ENCODE peak calls at places on chromosomes 13 and 19, in nine cellular contexts. One of them, this sample, is unnamed.

GRCh38 chr13:30235206-30235605 is 72.1 kb downstream of the KATNAL1 start:
- DNase-seq in foreskin fibroblast: no peak
- DNase-seq in neuronal stem cell: no peak
- DNase-seq in H1: no peak
- DNase-seq in psoas muscle: no peak
- DNase-seq in CD8-positive, alpha-beta T cell: no peak
- DNase-seq in AG04450: no peak
- DNase-seq in kidney: no peak
- DNase-seq in fibroblast of lung: peak; percentile 27
- DNase-seq in this sample: no peak

GRCh38 chr13:80666782-80667537 is 326.0 kb upstream of the SPRY2 start:
- DNase-seq in foreskin fibroblast: no peak
- DNase-seq in neuronal stem cell: no peak
- DNase-seq in H1: no peak
- DNase-seq in psoas muscle: no peak
- DNase-seq in CD8-positive, alpha-beta T cell: no peak
- DNase-seq in AG04450: no peak
- DNase-seq in kidney: no peak
- DNase-seq in fibroblast of lung: peak; percentile 32
- DNase-seq in this sample: peak; percentile 68

GRCh38 chr13:18212873-18213272 is 968.8 kb downstream of the TUBA3C start:
- DNase-seq in foreskin fibroblast: peak; percentile 0
- DNase-seq in neuronal stem cell: peak; percentile 32
- DNase-seq in H1: no peak
- DNase-seq in psoas muscle: no peak
- DNase-seq in CD8-positive, alpha-beta T cell: no peak
- DNase-seq in AG04450: peak; percentile 4
- DNase-seq in kidney: no peak
- DNase-seq in fibroblast of lung: peak; percentile 9
- DNase-seq in this sample: no peak

GRCh38 chr19:35459414-35460082 is 11.5 kb downstream of the FFAR2 start:
- DNase-seq in foreskin fibroblast: no peak
- DNase-seq in neuronal stem cell: no peak
- DNase-seq in H1: no peak
- DNase-seq in psoas muscle: peak; percentile 43
- DNase-seq in CD8-positive, alpha-beta T cell: no peak
- DNase-seq in AG04450: no peak
- DNase-seq in kidney: peak; percentile 84
- DNase-seq in fibroblast of lung: peak; percentile 87
- DNase-seq in this sample: no peak

GRCh38 chr13:73715114-73715909 is 418.9 kb downstream of the KLF12 start:
- DNase-seq in foreskin fibroblast: no peak
- DNase-seq in neuronal stem cell: no peak
- DNase-seq in H1: no peak
- DNase-seq in psoas muscle: no peak
- DNase-seq in CD8-positive, alpha-beta T cell: peak; percentile 35
- DNase-seq in AG04450: no peak
- DNase-seq in kidney: no peak
- DNase-seq in fibroblast of lung: no peak
- DNase-seq in this sample: no peak

GRCh38 chr19:41969772-41970458 is 10.8 kb upstream of the RABAC1 start:
- DNase-seq in foreskin fibroblast: no peak
- DNase-seq in neuronal stem cell: no peak
- DNase-seq in H1: no peak
- DNase-seq in psoas muscle: no peak
- DNase-seq in CD8-positive, alpha-beta T cell: no peak
- DNase-seq in AG04450: no peak
- DNase-seq in kidney: no peak
- DNase-seq in fibroblast of lung: no peak
- DNase-seq in this sample: no peak

GRCh38 chr19:54379187-54379678 is 14.5 kb upstream of the LAIR1 start:
- DNase-seq in foreskin fibroblast: no peak
- DNase-seq in neuronal stem cell: no peak
- DNase-seq in H1: no peak
- DNase-seq in psoas muscle: no peak
- DNase-seq in CD8-positive, alpha-beta T cell: no peak
- DNase-seq in AG04450: no peak
- DNase-seq in kidney: peak; percentile 25
- DNase-seq in fibroblast of lung: no peak
- DNase-seq in this sample: no peak

GRCh38 chr13:46622013-46622917 is 69.3 kb downstream of the LRCH1 start:
- DNase-seq in foreskin fibroblast: no peak
- DNase-seq in neuronal stem cell: no peak
- DNase-seq in H1: no peak
- DNase-seq in psoas muscle: no peak
- DNase-seq in CD8-positive, alpha-beta T cell: no peak
- DNase-seq in AG04450: no peak
- DNase-seq in kidney: no peak
- DNase-seq in fibroblast of lung: no peak
- DNase-seq in this sample: no peak

GRCh38 chr13:113666951-113667701 is at the start of gene GRK1:
- DNase-seq in foreskin fibroblast: no peak
- DNase-seq in neuronal stem cell: no peak
- DNase-seq in H1: no peak
- DNase-seq in psoas muscle: no peak
- DNase-seq in CD8-positive, alpha-beta T cell: peak; percentile 1
- DNase-seq in AG04450: no peak
- DNase-seq in kidney: peak; percentile 68
- DNase-seq in fibroblast of lung: no peak
- DNase-seq in this sample: no peak

GRCh38 chr13:95480131-95480545 is 72.4 kb upstream of the CLDN10 start:
- DNase-seq in foreskin fibroblast: no peak
- DNase-seq in neuronal stem cell: no peak
- DNase-seq in H1: no peak
- DNase-seq in psoas muscle: peak; percentile 20
- DNase-seq in CD8-positive, alpha-beta T cell: no peak
- DNase-seq in AG04450: no peak
- DNase-seq in kidney: no peak
- DNase-seq in fibroblast of lung: no peak
- DNase-seq in this sample: no peak

GRCh38 chr13:25292301-25292700 is 5.0 kb upstream of the MTMR6 start:
- DNase-seq in foreskin fibroblast: peak; percentile 32
- DNase-seq in neuronal stem cell: no peak
- DNase-seq in H1: no peak
- DNase-seq in psoas muscle: peak; percentile 14
- DNase-seq in CD8-positive, alpha-beta T cell: no peak
- DNase-seq in AG04450: no peak
- DNase-seq in kidney: no peak
- DNase-seq in fibroblast of lung: peak; percentile 27
- DNase-seq in this sample: peak; percentile 70

GRCh38 chr19:14135985-14136508 is 342 bp downstream of the ASF1B start:
- DNase-seq in foreskin fibroblast: no peak
- DNase-seq in neuronal stem cell: no peak
- DNase-seq in H1: no peak
- DNase-seq in psoas muscle: no peak
- DNase-seq in CD8-positive, alpha-beta T cell: no peak
- DNase-seq in AG04450: no peak
- DNase-seq in kidney: peak; percentile 86
- DNase-seq in fibroblast of lung: no peak
- DNase-seq in this sample: no peak

GRCh38 chr19:14139944-14140343 is 3.6 kb upstream of the ASF1B start:
- DNase-seq in foreskin fibroblast: peak; percentile 54
- DNase-seq in neuronal stem cell: no peak
- DNase-seq in H1: no peak
- DNase-seq in psoas muscle: peak; percentile 69
- DNase-seq in CD8-positive, alpha-beta T cell: no peak
- DNase-seq in AG04450: no peak
- DNase-seq in kidney: no peak
- DNase-seq in fibroblast of lung: no peak
- DNase-seq in this sample: no peak

GRCh38 chr19:14138576-14139265 is 2.3 kb upstream of the ASF1B start:
- DNase-seq in foreskin fibroblast: no peak
- DNase-seq in neuronal stem cell: no peak
- DNase-seq in H1: no peak
- DNase-seq in psoas muscle: no peak
- DNase-seq in CD8-positive, alpha-beta T cell: no peak
- DNase-seq in AG04450: no peak
- DNase-seq in kidney: no peak
- DNase-seq in fibroblast of lung: peak; percentile 57
- DNase-seq in this sample: no peak

GRCh38 chr19:14136509-14137281 is at the start of gene ASF1B:
- DNase-seq in foreskin fibroblast: peak; percentile 100
- DNase-seq in neuronal stem cell: peak; percentile 100
- DNase-seq in H1: peak; percentile 97
- DNase-seq in psoas muscle: peak; percentile 99
- DNase-seq in CD8-positive, alpha-beta T cell: peak; percentile 95
- DNase-seq in AG04450: peak; percentile 100
- DNase-seq in kidney: peak; percentile 99
- DNase-seq in fibroblast of lung: peak; percentile 100
- DNase-seq in this sample: peak; percentile 100

DNA sequence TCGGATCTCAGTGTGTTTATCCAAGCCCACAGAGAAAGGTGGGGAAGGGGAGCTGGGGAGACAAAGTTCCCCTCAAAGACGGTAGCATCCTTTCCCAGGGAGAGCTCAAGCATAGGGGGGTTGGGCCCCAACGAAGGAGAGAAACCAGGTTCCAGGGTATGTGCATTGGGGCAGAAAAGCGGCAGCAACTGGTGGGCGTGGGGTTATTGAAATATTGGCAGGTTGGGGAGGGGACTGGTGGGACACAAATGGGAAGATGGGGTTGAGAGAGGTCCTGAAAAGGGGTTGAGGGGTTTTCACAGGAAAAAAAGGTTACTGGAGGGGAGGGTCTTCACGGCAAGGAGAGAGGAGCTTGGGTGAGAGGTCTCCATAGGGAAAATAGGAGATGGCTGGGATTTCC is 1.0 kb downstream of the ASF1B start:
- DNase-seq in foreskin fibroblast: no peak
- DNase-seq in neuronal stem cell: no peak
- DNase-seq in H1: no peak
- DNase-seq in psoas muscle: no peak
- DNase-seq in CD8-positive, alpha-beta T cell: no peak
- DNase-seq in AG04450: no peak
- DNase-seq in kidney: no peak
- DNase-seq in fibroblast of lung: no peak
- DNase-seq in this sample: no peak
- H3K4me3 ChIP-seq in foreskin fibroblast: peak overlapping the region; percentile 86
- H3K4me3 ChIP-seq in neuronal stem cell: peak overlapping the region; percentile 100
- H3K4me3 ChIP-seq in H1: peak overlapping the region; percentile 86
- H3K4me3 ChIP-seq in psoas muscle: no peak overlapping the region
- H3K4me3 ChIP-seq in CD8-positive, alpha-beta T cell: no peak overlapping the region
- H3K4me3 ChIP-seq in AG04450: peak overlapping the region; percentile 79
- H3K4me3 ChIP-seq in kidney: no peak overlapping the region
- H3K4me3 ChIP-seq in fibroblast of lung: peak overlapping the region; percentile 74
- H3K4me3 ChIP-seq in this sample: peak overlapping the region; percentile 79

GRCh38 chr13:60931858-60932546 is 483.6 kb downstream of the PCDH20 start:
- DNase-seq in foreskin fibroblast: no peak
- DNase-seq in neuronal stem cell: no peak
- DNase-seq in H1: no peak
- DNase-seq in psoas muscle: no peak
- DNase-seq in CD8-positive, alpha-beta T cell: no peak
- DNase-seq in AG04450: no peak
- DNase-seq in kidney: no peak
- DNase-seq in fibroblast of lung: no peak
- DNase-seq in this sample: no peak
- H3K4me3 ChIP-seq in foreskin fibroblast: no peak overlapping the region
- H3K4me3 ChIP-seq in neuronal stem cell: no peak overlapping the region
- H3K4me3 ChIP-seq in H1: no peak overlapping the region
- H3K4me3 ChIP-seq in psoas muscle: no peak overlapping the region
- H3K4me3 ChIP-seq in CD8-positive, alpha-beta T cell: no peak overlapping the region
- H3K4me3 ChIP-seq in AG04450: no peak overlapping the region
- H3K4me3 ChIP-seq in kidney: no peak overlapping the region
- H3K4me3 ChIP-seq in fibroblast of lung: no peak overlapping the region
- H3K4me3 ChIP-seq in this sample: no peak overlapping the region

GRCh38 chr19:40597329-40597838 is 3.8 kb upstream of the LTBP4 start:
- DNase-seq in foreskin fibroblast: no peak
- DNase-seq in neuronal stem cell: no peak
- DNase-seq in H1: no peak
- DNase-seq in psoas muscle: no peak
- DNase-seq in CD8-positive, alpha-beta T cell: no peak
- DNase-seq in AG04450: no peak
- DNase-seq in kidney: no peak
- DNase-seq in fibroblast of lung: no peak
- DNase-seq in this sample: no peak
- H3K4me3 ChIP-seq in foreskin fibroblast: peak overlapping the region; percentile 35
- H3K4me3 ChIP-seq in neuronal stem cell: peak overlapping the region; percentile 72
- H3K4me3 ChIP-seq in H1: peak overlapping the region; percentile 34
- H3K4me3 ChIP-seq in psoas muscle: peak overlapping the region; percentile 48
- H3K4me3 ChIP-seq in CD8-positive, alpha-beta T cell: no peak overlapping the region
- H3K4me3 ChIP-seq in AG04450: peak overlapping the region; percentile 69
- H3K4me3 ChIP-seq in kidney: no peak overlapping the region
- H3K4me3 ChIP-seq in fibroblast of lung: peak overlapping the region; percentile 49
- H3K4me3 ChIP-seq in this sample: peak overlapping the region; percentile 51

GRCh38 chr19:9811139-9811538 is 7.7 kb downstream of the FBXL12 start:
- DNase-seq in foreskin fibroblast: no peak
- DNase-seq in neuronal stem cell: no peak
- DNase-seq in H1: no peak
- DNase-seq in psoas muscle: no peak
- DNase-seq in CD8-positive, alpha-beta T cell: no peak
- DNase-seq in AG04450: no peak
- DNase-seq in kidney: no peak
- DNase-seq in fibroblast of lung: no peak
- DNase-seq in this sample: no peak

GRCh38 chr19:9806781-9807180 is 12.1 kb downstream of the FBXL12 start:
- DNase-seq in foreskin fibroblast: no peak
- DNase-seq in neuronal stem cell: no peak
- DNase-seq in H1: no peak
- DNase-seq in psoas muscle: no peak
- DNase-seq in CD8-positive, alpha-beta T cell: no peak
- DNase-seq in AG04450: no peak
- DNase-seq in kidney: no peak
- DNase-seq in fibroblast of lung: no peak
- DNase-seq in this sample: no peak

GRCh38 chr19:9808855-9809646 is 9.8 kb downstream of the FBXL12 start:
- DNase-seq in foreskin fibroblast: no peak
- DNase-seq in neuronal stem cell: no peak
- DNase-seq in H1: no peak
- DNase-seq in psoas muscle: no peak
- DNase-seq in CD8-positive, alpha-beta T cell: peak; percentile 49
- DNase-seq in AG04450: no peak
- DNase-seq in kidney: no peak
- DNase-seq in fibroblast of lung: no peak
- DNase-seq in this sample: no peak
- H3K4me3 ChIP-seq in foreskin fibroblast: no peak overlapping the region
- H3K4me3 ChIP-seq in neuronal stem cell: no peak overlapping the region
- H3K4me3 ChIP-seq in H1: no peak overlapping the region
- H3K4me3 ChIP-seq in psoas muscle: no peak overlapping the region
- H3K4me3 ChIP-seq in CD8-positive, alpha-beta T cell: no peak overlapping the region
- H3K4me3 ChIP-seq in AG04450: no peak overlapping the region
- H3K4me3 ChIP-seq in kidney: no peak overlapping the region
- H3K4me3 ChIP-seq in fibroblast of lung: no peak overlapping the region
- H3K4me3 ChIP-seq in this sample: no peak overlapping the region